ENCODE peak calls at places on chromosomes 12 and 14, in ten cellular contexts. H is right lobe of liver, A is epithelial cell of proximal tubule, U is hepatocyte, N is fibroblast of mammary gland, F is heart right ventricle, J is fibroblast of the aortic adventitia, X is kidney epithelial cell, Q is osteoblast, M is AG04450. W is an unnamed sample.
A peak's percentile ranks its signal among the peaks of the same experiment; 100 is the strongest.

GRCh38 chr12:66883545-66883944 is 204.7 kb upstream of the GRIP1 start:
- DNase-seq in M (no peak), Q (no peak), U (no peak), F (no peak), J (no peak), X (no peak), N (no peak), A (no peak), H (no peak), W (no peak)

GRCh38 chr14:102822311-102822863 is 45.1 kb downstream of the TRAF3 start:
- DNase-seq in A (no peak), M (no peak), U (no peak), N (peak; percentile 64), X (no peak), J (no peak), F (no peak), H (no peak), Q (no peak), W (no peak)

GRCh38 chr14:49942090-49942489 is 49.2 kb downstream of the ARF6 start:
- DNase-seq in X (no peak), Q (no peak), A (no peak), M (no peak), U (no peak), J (peak; percentile 41), F (no peak), N (no peak), H (no peak), W (no peak)

GRCh38 chr12:15196678-15197267 is 24.4 kb downstream of the RERG start:
- DNase-seq in J (no peak), A (no peak), Q (peak; percentile 19), H (no peak), M (no peak), F (no peak), N (no peak), X (no peak), U (no peak), W (no peak)

GRCh38 chr12:76670776-76671175 is 93.1 kb upstream of the ZDHHC17 start:
- DNase-seq in N (peak; percentile 37), Q (no peak), F (no peak), H (no peak), A (peak; percentile 19), M (peak; percentile 48), U (no peak), X (peak; percentile 18), J (no peak), W (no peak)

GRCh38 chr12:2783936-2784600 is 10.7 kb upstream of the FKBP4 start:
- DNase-seq in Q (peak; percentile 93), F (peak; percentile 74), U (peak; percentile 77), N (peak; percentile 47), J (peak; percentile 64), X (no peak), H (peak; percentile 70), M (no peak), A (no peak), W (no peak)

GRCh38 chr14:41805633-41806032 is 199.0 kb downstream of the LRFN5 start:
- DNase-seq in J (no peak), N (peak; percentile 4), M (no peak), A (no peak), F (no peak), H (no peak), Q (no peak), U (no peak), X (no peak), W (no peak)

GRCh38 chr14:50527970-50528369 is 4.4 kb downstream of the MAP4K5 start:
- DNase-seq in H (no peak), Q (peak; percentile 68), F (no peak), A (no peak), N (peak; percentile 34), M (no peak), U (no peak), X (no peak), J (peak; percentile 41), W (no peak)

GRCh38 chr14:104731249-104731924 is 7.4 kb downstream of the ADSS1 start:
- DNase-seq in M (no peak), Q (peak; percentile 88), N (no peak), U (no peak), A (no peak), H (no peak), J (no peak), X (no peak), F (peak; percentile 9), W (no peak)

GRCh38 chr12:108858399-108859074 is 1.2 kb upstream of the SSH1 start:
- DNase-seq in J (no peak), X (no peak), U (peak; percentile 19), F (no peak), A (no peak), M (no peak), N (no peak), Q (no peak), H (no peak), W (no peak)

GRCh38 chr14:102097441-102098135 is 10.7 kb upstream of the HSP90AA1 start:
- DNase-seq in F (no peak), M (no peak), U (peak; percentile 41), J (no peak), Q (no peak), X (no peak), N (no peak), H (no peak), A (no peak), W (no peak)

GRCh38 chr12:48788852-48789775 is at the start of gene ADCY6:
- DNase-seq in A (no peak), X (no peak), H (peak; percentile 92), M (no peak), J (peak; percentile 60), F (peak; percentile 86), N (peak; percentile 60), U (peak; percentile 91), Q (peak; percentile 98), W (no peak)

GRCh38 chr12:118307069-118307954 is 65.4 kb downstream of the TAOK3 start:
- DNase-seq in Q (peak; percentile 62), J (peak; percentile 93), F (no peak), M (peak; percentile 80), A (peak; percentile 57), X (peak; percentile 79), U (no peak), N (peak; percentile 93), H (no peak), W (peak; percentile 89)

GRCh38 chr12:120754792-120755191 is 29.2 kb downstream of the ACADS start:
- DNase-seq in N (no peak), M (no peak), A (no peak), U (no peak), H (no peak), J (no peak), X (no peak), Q (no peak), F (no peak), W (no peak)

GRCh38 chr12:78584695-78585094 is 279.9 kb upstream of the SYT1 start:
- DNase-seq in J (peak; percentile 8), F (no peak), M (no peak), A (no peak), X (no peak), Q (no peak), N (peak; percentile 45), H (no peak), U (no peak), W (no peak)
- TF ChIP-seq CTCF in J (peak; percentile 16), F (no peak), M (peak; percentile 41), A (peak; percentile 67), X (peak; percentile 19), Q (peak; percentile 21), N (peak; percentile 40), H (peak; percentile 32), U (peak; percentile 8), W (peak; percentile 27)

DNA sequence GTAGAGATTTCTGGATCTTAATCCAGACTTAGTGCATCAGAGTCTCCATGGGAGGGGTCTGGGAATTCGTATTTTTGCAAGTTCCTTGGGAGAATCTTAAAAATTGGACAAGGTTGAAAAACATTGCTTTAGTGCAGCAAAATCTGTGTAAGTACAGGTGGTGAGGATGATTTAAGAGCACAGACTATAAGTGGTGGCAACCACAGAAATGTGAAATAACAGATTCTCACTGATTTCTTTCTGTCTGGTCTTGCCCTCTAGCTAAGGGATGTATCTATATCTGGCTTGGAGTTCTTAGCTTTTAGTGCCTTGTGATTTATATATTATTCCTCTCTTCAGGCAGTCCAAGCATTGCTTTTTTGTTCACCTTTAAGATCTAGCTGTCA is 116.2 kb downstream of the DIP2B start:
- DNase-seq in U (no peak), J (no peak), H (no peak), A (no peak), N (no peak), X (no peak), Q (no peak), F (no peak), M (no peak), W (no peak)
- H3K4me3 ChIP-seq in U (no peak overlapping the region), J (no peak overlapping the region), H (no peak overlapping the region), A (no peak overlapping the region), N (no peak overlapping the region), X (no peak overlapping the region), Q (no peak overlapping the region), F (no peak overlapping the region), M (no peak overlapping the region), W (no peak overlapping the region)

DNA sequence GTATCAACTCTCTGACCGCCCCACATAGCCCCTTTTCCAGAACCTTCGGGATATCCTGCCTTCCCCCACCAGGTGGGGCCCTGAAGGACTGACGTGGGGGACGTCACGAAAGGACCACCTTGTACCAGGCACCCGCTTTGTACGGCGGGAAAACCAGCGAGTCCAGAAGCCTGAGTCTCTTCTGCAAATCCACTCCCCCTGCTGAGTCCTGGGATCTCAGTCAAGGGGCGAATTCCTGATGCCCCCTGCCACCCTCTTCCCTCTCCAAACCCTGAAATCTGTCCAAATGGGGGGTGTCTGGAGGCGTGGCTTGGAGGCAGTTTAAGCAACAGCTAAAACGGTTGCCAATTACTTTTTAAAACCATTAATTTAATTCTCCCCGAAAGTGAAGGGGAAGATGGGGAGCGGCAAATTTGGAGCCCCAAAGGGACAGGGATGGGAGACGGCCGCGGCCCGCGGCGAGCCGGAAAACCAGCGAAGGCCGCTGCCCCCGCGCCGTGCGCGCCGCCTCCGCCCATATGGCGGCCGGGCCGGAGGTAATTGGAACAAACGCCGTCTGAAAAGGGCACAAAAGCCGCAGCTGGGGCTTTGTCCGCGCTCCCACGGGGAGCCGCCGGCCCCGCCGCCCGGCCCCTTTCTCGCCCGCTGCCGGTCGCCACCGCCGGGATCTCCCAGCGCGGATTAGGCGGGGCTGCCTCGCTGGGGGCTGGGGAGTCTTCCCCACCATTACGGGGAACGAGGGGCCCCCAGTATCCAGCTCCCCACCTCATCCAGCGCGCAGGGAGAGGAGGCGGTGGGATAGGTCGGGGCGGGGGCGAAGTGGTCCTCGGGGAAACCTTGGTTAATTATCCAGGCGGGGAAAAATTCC is 6.6 kb downstream of the LHX5 start:
- DNase-seq in F (no peak), X (no peak), N (no peak), J (no peak), H (no peak), U (no peak), M (no peak), Q (peak; percentile 79), A (no peak), W (no peak)
- TF ChIP-seq CTCF in F (no peak), X (no peak), N (no peak), J (no peak), H (no peak), U (no peak), M (no peak), Q (no peak), A (no peak), W (no peak)

GRCh38 chr12:114483996-114484395 is 78.1 kb upstream of the TBX5 start:
- DNase-seq in Q (no peak), J (no peak), M (no peak), F (no peak), H (no peak), A (no peak), U (no peak), N (no peak), X (no peak), W (no peak)
- H3K4me3 ChIP-seq in Q (no peak overlapping the region), J (no peak overlapping the region), M (no peak overlapping the region), F (no peak overlapping the region), H (no peak overlapping the region), A (no peak overlapping the region), U (no peak overlapping the region), N (no peak overlapping the region), X (no peak overlapping the region), W (no peak overlapping the region)

W was measured in AG09309.